ENCODE peak calls at places on chromosomes 11 and 22, in four cellular contexts. P is K562, Q is GM12878, T is H1. J is an unnamed sample.

GRCh38 chr11:65225284-65226102 is 36.3 kb upstream of the POLA2 start:
- DNase-seq in P (peak; percentile 73), Q (no peak), T (peak; percentile 77), J (no peak)

GRCh38 chr11:130837194-130837593 is 79.1 kb downstream of the SNX19 start:
- DNase-seq in P (no peak), Q (no peak), T (no peak), J (no peak)

GRCh38 chr11:46361283-46362145 is 14.3 kb downstream of the DGKZ start:
- DNase-seq in P (peak; percentile 82), Q (peak; percentile 44), T (no peak), J (no peak)

GRCh38 chr11:830295-831131 is 2.2 kb upstream of the CD151 start:
- DNase-seq in P (no peak), Q (no peak), T (no peak), J (no peak)

GRCh38 chr11:108708173-108708572 is 43.3 kb downstream of the DDX10 start:
- DNase-seq in P (no peak), Q (no peak), T (no peak), J (no peak)

GRCh38 chr11:45722144-45722543 is 56.7 kb upstream of the CHST1 start:
- DNase-seq in P (peak; percentile 6), Q (no peak), T (peak; percentile 67), J (no peak)

GRCh38 chr11:68099474-68100405 is 21.4 kb downstream of the CHKA start:
- DNase-seq in P (peak; percentile 91), Q (peak; percentile 52), T (no peak), J (no peak)

GRCh38 chr11:121512468-121513465 is 60.0 kb upstream of the SORL1-AS1 start:
- DNase-seq in P (no peak), Q (no peak), T (no peak), J (no peak)

GRCh38 chr11:75767228-75767572 is 1.4 kb upstream of the DGAT2 start:
- DNase-seq in P (peak; percentile 70), Q (no peak), T (no peak), J (no peak)

GRCh38 chr11:65087827-65088226 is 3.8 kb downstream of the ZFPL1 start:
- DNase-seq in P (no peak), Q (no peak), T (no peak), J (no peak)

GRCh38 chr11:95835351-95835750 is 45.1 kb downstream of the CEP57 start:
- DNase-seq in P (no peak), Q (no peak), T (no peak), J (no peak)

GRCh38 chr11:122516686-122517085 is 138.8 kb upstream of the UBASH3B start:
- DNase-seq in P (no peak), Q (no peak), T (no peak), J (no peak)

GRCh38 chr22:24523873-24524272 is 28.7 kb downstream of the UPB1 start:
- DNase-seq in P (no peak), Q (no peak), T (no peak), J (no peak)

GRCh38 chr11:28337701-28338100 is 229.5 kb downstream of the METTL15 start:
- DNase-seq in P (no peak), Q (no peak), T (no peak), J (no peak)

GRCh38 chr22:26398741-26399153 is 30.3 kb upstream of the ASPHD2 start:
- DNase-seq in P (peak; percentile 69), Q (no peak), T (peak; percentile 62), J (peak; percentile 41)

GRCh38 chr11:91093141-91093540 is 870.3 kb upstream of the CHORDC1 start:
- DNase-seq in P (no peak), Q (no peak), T (no peak), J (no peak)

GRCh38 chr11:34940026-34940677 is 23.7 kb downstream of the PDHX start:
- DNase-seq in P (peak; percentile 35), Q (no peak), T (no peak), J (no peak)

GRCh38 chr11:24134879-24135588 is 361.8 kb upstream of the LUZP2 start:
- DNase-seq in P (no peak), Q (no peak), T (no peak), J (no peak)

GRCh38 chr11:71339178-71339881 is 87.0 kb upstream of the SHANK2 start:
- DNase-seq in P (no peak), Q (no peak), T (no peak), J (no peak)

GRCh38 chr11:61575886-61576516 is 4.9 kb downstream of the SYT7 start:
- DNase-seq in P (no peak), Q (no peak), T (no peak), J (no peak)

GRCh38 chr11:61578819-61579218 is 2.1 kb downstream of the SYT7 start:
- DNase-seq in P (no peak), Q (no peak), T (no peak), J (no peak)

GRCh38 chr11:61580292-61580888 is 486 bp downstream of the SYT7 start:
- DNase-seq in P (peak; percentile 17), Q (no peak), T (peak; percentile 71), J (no peak)

GRCh38 chr11:61579398-61580291 is 1.2 kb downstream of the SYT7 start:
- DNase-seq in P (no peak), Q (no peak), T (peak; percentile 61), J (no peak)

GRCh38 chr11:61577383-61578118 is 3.3 kb downstream of the SYT7 start:
- DNase-seq in P (peak; percentile 31), Q (no peak), T (peak; percentile 64), J (no peak)
- TF ChIP-seq EGR1 in P (no peak), Q (no peak), T (no peak), J (no peak)

DNA sequence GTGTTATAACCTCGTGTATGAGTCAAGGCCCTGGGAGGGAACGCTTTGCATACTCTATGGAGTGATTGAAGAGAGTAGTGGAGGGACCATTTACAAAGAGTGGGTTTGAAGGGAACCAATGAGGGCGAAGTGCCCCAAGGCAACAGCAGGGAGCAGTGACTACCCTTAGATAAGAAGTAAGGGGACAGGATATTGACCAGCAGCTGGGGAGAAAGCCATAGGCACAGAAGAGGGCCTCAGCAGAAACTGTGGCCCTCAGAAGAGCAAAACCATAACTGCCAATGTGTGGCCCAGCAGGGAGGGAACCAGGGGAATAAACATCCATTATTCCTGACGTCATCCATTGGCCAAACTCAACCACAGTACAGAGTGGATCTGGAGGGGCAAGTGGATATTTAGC is 24.7 kb downstream of the PARVA start:
- DNase-seq in P (peak; percentile 8), Q (no peak), T (no peak), J (no peak)
- TF ChIP-seq EGR1 in P (no peak), Q (no peak), T (no peak), J (no peak)

GRCh38 chr11:104370478-104370877 is 206.5 kb upstream of the PDGFD start:
- DNase-seq in P (no peak), Q (no peak), T (no peak), J (no peak)

GRCh38 chr11:104366321-104366734 is 202.4 kb upstream of the PDGFD start:
- DNase-seq in P (peak; percentile 11), Q (no peak), T (no peak), J (no peak)

GRCh38 chr11:104372111-104372510 is 208.2 kb upstream of the PDGFD start:
- DNase-seq in P (no peak), Q (no peak), T (no peak), J (no peak)
- TF ChIP-seq EGR1 in P (no peak), Q (no peak), T (no peak), J (no peak)

GRCh38 chr11:114180301-114181055 is 115.7 kb upstream of the NNMT start:
- DNase-seq in P (no peak), Q (no peak), T (no peak), J (no peak)
- TF ChIP-seq EGR1 in P (no peak), Q (no peak), T (no peak), J (no peak)

DNA sequence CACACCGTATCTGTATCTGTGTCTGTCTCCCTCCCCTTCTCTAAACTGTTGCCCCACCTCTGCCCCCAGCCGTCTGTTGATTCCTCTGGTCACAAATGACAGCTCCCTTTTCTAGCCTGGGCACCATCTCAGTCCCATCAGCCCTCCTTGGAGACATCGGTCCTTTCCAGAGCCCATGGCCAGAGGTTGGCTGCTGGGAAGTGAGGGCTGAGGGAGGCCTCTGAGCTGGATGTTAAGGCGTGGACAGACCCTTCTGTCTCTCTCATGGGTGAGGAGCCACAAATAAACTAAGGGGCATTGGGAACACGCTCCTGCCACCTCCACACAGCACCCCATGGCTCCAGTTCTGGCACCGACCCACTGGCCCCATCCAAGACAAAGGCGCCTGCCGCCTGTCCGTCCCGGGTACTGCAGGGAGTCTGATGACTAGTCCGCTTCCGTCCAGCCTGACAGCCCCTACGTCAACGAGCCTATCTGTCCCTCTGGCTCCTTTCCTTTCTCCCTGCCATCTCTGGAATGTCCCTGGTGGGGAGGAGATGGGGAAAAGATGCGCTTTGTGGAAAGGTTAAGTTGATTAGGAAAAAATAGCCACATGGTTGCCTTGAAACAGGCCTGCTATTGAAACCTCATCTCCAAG is 10.5 kb downstream of the PDGFB start:
- DNase-seq in P (no peak), Q (no peak), T (peak; percentile 59), J (no peak)
- TF ChIP-seq EGR1 in P (no peak), Q (no peak), T (no peak), J (no peak)

DNA sequence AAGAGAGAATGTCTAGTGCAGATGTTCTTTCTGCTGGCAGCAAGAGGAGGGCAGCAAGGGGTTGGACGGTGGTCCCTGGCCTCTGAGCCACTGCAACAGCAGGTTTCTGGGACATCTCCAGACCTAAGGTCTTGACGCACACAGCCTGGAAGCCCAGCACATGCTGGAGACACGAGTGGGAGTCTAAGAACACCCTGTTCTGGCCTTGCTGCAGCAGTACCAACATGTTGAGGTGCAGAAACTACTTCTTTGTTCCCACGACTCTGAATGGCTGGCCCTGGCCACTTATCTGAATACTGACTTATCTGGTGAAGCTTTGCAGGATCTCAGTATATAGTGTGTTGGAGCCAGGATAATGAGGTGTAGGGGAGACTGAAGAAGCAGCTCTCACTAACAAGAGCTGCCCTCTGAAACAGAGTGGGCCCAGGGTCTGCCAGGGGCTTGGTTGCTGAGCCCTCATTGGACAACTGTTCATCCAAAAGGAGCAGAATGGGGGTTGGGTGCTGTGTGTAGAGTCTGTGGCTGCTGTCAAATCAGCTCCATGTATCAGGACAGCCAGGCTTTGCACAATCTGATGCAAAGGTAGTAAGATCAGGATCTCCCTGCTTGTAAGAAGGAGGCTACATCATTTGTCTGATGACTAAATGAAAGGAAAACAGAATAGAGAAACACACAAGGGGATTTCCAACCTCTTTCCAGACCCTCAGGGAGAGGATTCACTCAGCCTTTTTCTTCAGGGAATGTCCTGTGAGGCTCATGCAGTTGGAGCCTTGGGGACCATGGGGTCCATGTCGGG is 7.0 kb downstream of the MICAL2 start:
- DNase-seq in P (no peak), Q (no peak), T (no peak), J (no peak)
- TF ChIP-seq EGR1 in P (no peak), Q (no peak), T (no peak), J (no peak)

DNA sequence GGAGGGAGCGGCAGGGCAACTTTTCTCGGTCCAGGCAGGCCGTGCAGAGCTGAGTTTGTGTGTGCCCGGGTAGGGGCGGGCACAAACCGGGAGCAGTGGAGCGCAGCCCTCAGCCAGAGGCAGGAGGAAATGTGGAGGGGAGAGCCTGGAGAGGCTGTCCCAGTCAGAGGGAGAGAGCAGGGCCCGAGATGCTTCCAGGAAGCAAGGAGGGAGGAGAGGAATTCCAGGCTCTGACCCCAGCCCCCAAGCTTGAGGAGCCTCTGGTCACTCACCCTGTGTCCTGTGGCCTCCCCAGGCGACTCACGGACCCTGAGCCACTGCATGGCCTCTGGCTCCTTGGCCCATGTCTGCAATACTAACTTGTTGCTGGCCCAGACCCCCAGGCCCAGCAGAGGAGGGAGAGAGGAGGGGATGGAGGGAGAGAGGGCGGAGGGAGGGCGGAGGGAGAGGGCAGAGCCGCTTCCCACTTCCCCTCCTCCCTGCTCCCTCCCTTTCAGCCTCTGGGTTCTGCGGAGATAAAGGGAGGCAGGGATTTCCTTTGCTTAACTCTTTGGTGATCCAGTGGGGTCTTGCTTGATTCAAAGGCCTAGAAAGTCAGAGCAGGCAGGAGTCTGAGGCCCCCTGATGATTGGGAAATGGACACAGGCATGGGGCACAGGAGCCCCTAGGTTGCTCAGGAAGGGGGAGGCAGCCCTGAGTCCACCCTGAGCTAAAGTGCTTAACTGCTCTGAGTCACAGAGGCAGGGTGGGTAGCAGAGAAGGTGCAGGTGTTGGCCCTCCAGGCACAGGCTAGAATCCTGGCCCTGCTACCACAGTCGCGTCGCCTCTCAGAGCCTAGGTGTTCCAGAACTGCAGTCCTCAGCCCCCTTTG is at the start of gene C1QTNF6:
- DNase-seq in P (no peak), Q (no peak), T (peak; percentile 78), J (no peak)
- TF ChIP-seq EGR1 in P (no peak), Q (no peak), T (peak; percentile 98), J (no peak)

J was measured in HCT116.